ENCODE peak calls at places on chromosomes 2 and 18, in ten cellular contexts. T is sciatic nerve; X is activated CD8-positive, alpha-beta memory T cell treated with anti-CD3 and anti-CD28 coated beads for 24 hours; W is iPS-NIHi11; H is stimulated activated naive B cell treated with anti-CD40 and anti-IgM and Interleukin-4, amounts not matched to agents 10 μg/mL and 1 μg/mL and 100 μg/mL, for 72 hours; G is astrocyte of the hippocampus; L is KG1; M is tibial nerve; U is Jurkat, Clone E6-1; I is iris pigment epithelial cell. Z is an unnamed sample.
A peak's percentile ranks its signal among the peaks of the same experiment; 100 is the strongest.

GRCh38 chr2:25885933-25886332 is 7.6 kb upstream of the ASXL2 start:
- DNase-seq in G (peak; percentile 77), U (no peak), I (peak; percentile 88), X (no peak), L (no peak), T (no peak), W (no peak), H (no peak), M (no peak), Z (no peak)

GRCh38 chr2:7450188-7451156 is 533.3 kb downstream of the RNF144A start:
- DNase-seq in U (no peak), I (no peak), X (peak; percentile 83), L (no peak), G (no peak), T (no peak), W (no peak), M (no peak), H (no peak), Z (no peak)

GRCh38 chr2:168583064-168583709 is 127.1 kb downstream of the CERS6 start:
- DNase-seq in H (no peak), G (peak; percentile 49), U (no peak), W (no peak), T (no peak), X (no peak), M (no peak), L (no peak), I (peak; percentile 69), Z (no peak)

GRCh38 chr18:49935215-49935614 is 121.9 kb upstream of the ACAA2 start:
- DNase-seq in T (no peak), G (no peak), I (no peak), X (no peak), H (no peak), U (no peak), M (no peak), L (no peak), W (no peak), Z (no peak)

GRCh38 chr2:111667542-111668273 is 216.3 kb downstream of the ANAPC1 start:
- DNase-seq in W (peak; percentile 27), U (no peak), H (no peak), T (no peak), M (no peak), L (no peak), G (peak; percentile 75), I (peak; percentile 73), X (no peak), Z (peak; percentile 50)

GRCh38 chr2:232761301-232761907 is 15.0 kb downstream of the KCNJ13 start:
- DNase-seq in I (peak; percentile 63), X (no peak), L (no peak), G (peak; percentile 65), W (peak; percentile 22), U (peak; percentile 38), T (no peak), H (no peak), M (no peak), Z (no peak)

GRCh38 chr18:78174737-78175136 is 804.9 kb upstream of the SALL3 start:
- DNase-seq in X (no peak), L (no peak), T (no peak), W (no peak), U (no peak), I (no peak), M (no peak), H (no peak), G (no peak), Z (no peak)

GRCh38 chr18:7174359-7175107 is 56.4 kb upstream of the LRRC30 start:
- DNase-seq in L (no peak), G (no peak), X (no peak), I (no peak), T (no peak), M (no peak), W (no peak), H (no peak), U (no peak), Z (no peak)

GRCh38 chr18:13366977-13367892 is 148.7 kb downstream of the LDLRAD4 start:
- DNase-seq in M (no peak), I (no peak), X (peak; percentile 53), U (no peak), W (no peak), L (no peak), G (no peak), H (no peak), T (no peak), Z (no peak)

GRCh38 chr18:64337018-64337417 is 188.1 kb upstream of the LINC00305 start:
- DNase-seq in M (no peak), X (no peak), T (no peak), G (no peak), W (no peak), I (no peak), U (no peak), H (no peak), L (no peak), Z (no peak)

GRCh38 chr2:210660-211059 is 53.2 kb downstream of the SH3YL1 start:
- DNase-seq in G (peak; percentile 5), W (no peak), L (no peak), M (no peak), U (no peak), H (no peak), T (no peak), I (no peak), X (no peak), Z (no peak)

GRCh38 chr18:77091366-77091765 is 41.2 kb downstream of the MBP start:
- DNase-seq in U (no peak), M (no peak), H (no peak), I (no peak), W (no peak), T (no peak), L (no peak), X (no peak), G (no peak), Z (no peak)

GRCh38 chr2:101307950-101308431 is 510 bp downstream of the RNF149 start:
- DNase-seq in T (peak; percentile 66), H (no peak), I (peak; percentile 17), W (peak; percentile 54), L (no peak), U (no peak), X (peak; percentile 81), G (peak; percentile 56), M (no peak), Z (no peak)

GRCh38 chr2:188326290-188326668 is 34.6 kb downstream of the GULP1 start:
- DNase-seq in W (no peak), G (no peak), U (no peak), X (no peak), H (no peak), M (no peak), T (no peak), I (no peak), L (no peak), Z (no peak)

GRCh38 chr2:189347540-189347939 is 93.7 kb upstream of the WDR75 start:
- DNase-seq in X (no peak), H (no peak), I (peak; percentile 98), M (no peak), W (peak; percentile 53), L (no peak), G (peak; percentile 94), T (peak; percentile 54), U (peak; percentile 10), Z (peak; percentile 79)

GRCh38 chr18:80105369-80106167 is 3.5 kb upstream of the ADNP2 start:
- DNase-seq in I (no peak), H (peak; percentile 8), T (no peak), X (no peak), W (no peak), U (no peak), L (no peak), M (no peak), G (no peak), Z (no peak)

GRCh38 chr2:201465524-201465971 is 14.0 kb downstream of the STRADB start:
- DNase-seq in G (no peak), L (no peak), I (peak; percentile 15), T (no peak), X (no peak), W (no peak), H (no peak), M (peak; percentile 13), U (no peak), Z (no peak)

GRCh38 chr2:46164581-46165301 is 132.5 kb upstream of the EPAS1 start:
- DNase-seq in U (no peak), L (no peak), I (peak; percentile 99), G (peak; percentile 93), T (peak; percentile 82), X (no peak), W (no peak), H (no peak), M (peak; percentile 48), Z (no peak)

GRCh38 chr2:20182241-20182931 is 42.5 kb downstream of the SDC1 start:
- DNase-seq in L (no peak), G (peak; percentile 74), M (no peak), U (no peak), H (no peak), W (no peak), I (peak; percentile 80), X (no peak), T (no peak), Z (no peak)

GRCh38 chr2:218547978-218548377 is 20.2 kb downstream of the USP37 start:
- DNase-seq in W (no peak), G (no peak), U (no peak), L (no peak), I (no peak), X (no peak), M (no peak), T (no peak), H (no peak), Z (no peak)